ENCODE peak calls at places on chromosomes 12 and 14, in five cellular contexts. N is HepG2, A is A549, K is GM12878, V is GM23338. Z is an unnamed sample.

GRCh38 chr12:47868041-47868440 is 36.8 kb downstream of the VDR start:
- DNase-seq in A (no peak), N (no peak), K (no peak), V (no peak), Z (no peak)

GRCh38 chr14:73263606-73264005 is 26.3 kb downstream of the PAPLN start:
- DNase-seq in K (no peak), V (no peak), N (no peak), A (no peak), Z (no peak)

GRCh38 chr14:68692916-68693771 is 99.7 kb downstream of the ZFP36L1 start:
- DNase-seq in V (no peak), N (no peak), K (no peak), A (no peak), Z (no peak)

GRCh38 chr12:32455607-32456063 is 56.3 kb downstream of the FGD4 start:
- DNase-seq in K (no peak), N (peak), A (peak), V (peak), Z (peak)

GRCh38 chr12:16606936-16607335 is 974 bp upstream of the LMO3 start:
- DNase-seq in K (no peak), V (peak), N (no peak), A (no peak), Z (no peak)

GRCh38 chr12:132111641-132112304 is 32.3 kb downstream of the DDX51 start:
- DNase-seq in V (no peak), N (no peak), A (no peak), K (no peak), Z (no peak)

GRCh38 chr12:32229971-32230606 is 123.4 kb downstream of the BICD1 start:
- DNase-seq in V (no peak), N (no peak), A (no peak), K (no peak), Z (no peak)

GRCh38 chr12:20262131-20262530 is 106.2 kb upstream of the PDE3A start:
- DNase-seq in V (no peak), A (no peak), K (no peak), N (no peak), Z (no peak)

GRCh38 chr12:48882325-48882687 is 16.6 kb upstream of the RND1 start:
- DNase-seq in A (peak), N (no peak), V (peak), K (no peak), Z (no peak)

GRCh38 chr12:62629971-62630739 is 163.5 kb downstream of the MON2 start:
- DNase-seq in K (no peak), A (no peak), N (no peak), V (no peak), Z (no peak)

GRCh38 chr12:62635630-62636029 is 169.0 kb downstream of the MON2 start:
- DNase-seq in V (no peak), K (no peak), N (peak), A (no peak), Z (no peak)

GRCh38 chr12:62629413-62629812 is 162.8 kb downstream of the MON2 start:
- DNase-seq in N (no peak), K (no peak), A (no peak), V (peak), Z (no peak)

GRCh38 chr12:62632521-62632920 is 165.9 kb downstream of the MON2 start:
- DNase-seq in N (peak), A (no peak), V (peak), K (no peak), Z (no peak)

DNA sequence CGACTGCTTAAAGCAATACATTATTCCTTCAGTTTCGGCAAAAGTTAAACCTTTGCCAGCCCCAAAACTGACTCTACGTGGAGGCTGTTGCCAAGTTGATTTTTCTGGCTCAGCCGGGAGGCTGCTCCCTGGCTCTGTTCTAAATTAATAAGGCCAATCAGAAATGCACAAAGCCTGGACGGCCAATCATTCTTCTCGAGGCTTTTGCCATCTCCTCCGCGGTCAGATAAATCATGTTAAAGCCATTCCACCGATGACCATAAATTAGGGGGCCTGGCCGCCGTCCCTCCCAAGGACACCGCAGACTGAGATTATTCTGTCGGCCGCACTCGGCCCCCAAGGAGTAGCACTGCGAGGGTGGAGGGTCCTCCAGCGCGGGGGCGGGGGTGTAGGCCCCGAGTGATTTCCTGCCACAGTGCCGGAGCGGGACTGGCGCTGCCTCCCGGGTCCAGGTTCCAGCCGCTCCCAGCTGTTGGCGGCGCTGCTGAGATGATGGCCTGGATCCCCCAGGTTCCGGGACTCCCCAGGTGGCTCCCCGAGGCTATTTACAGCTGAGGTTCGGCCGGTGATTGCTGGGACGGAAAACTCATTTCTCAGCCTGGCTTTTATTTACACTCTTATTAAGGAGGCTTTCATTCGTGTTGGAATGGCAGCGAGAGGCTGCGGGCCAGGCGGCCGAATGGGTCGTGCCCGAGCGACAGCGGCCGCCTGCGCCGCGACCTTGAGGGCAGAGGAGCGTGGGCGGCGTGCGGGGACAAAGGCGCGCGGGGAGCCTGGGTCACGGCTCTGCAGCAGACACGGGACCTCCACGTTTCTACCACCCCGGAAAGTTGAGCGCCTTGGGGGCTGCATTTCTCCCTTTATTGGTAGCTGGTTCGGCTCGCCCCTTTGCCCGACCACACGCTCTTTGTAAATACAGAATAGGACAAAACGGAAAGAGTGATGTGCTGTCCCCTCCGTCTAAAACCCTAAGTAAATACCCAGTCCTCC is 165.2 kb downstream of the MON2 start:
- DNase-seq in N (peak), V (peak), K (no peak), A (peak), Z (no peak)
- TF ChIP-seq JUNB in N (no peak), V (no peak), K (no peak), A (no peak), Z (no peak)

GRCh38 chr12:2322554-2323120 is 269.9 kb downstream of the CACNA1C start:
- DNase-seq in N (no peak), V (no peak), K (no peak), A (no peak), Z (no peak)

GRCh38 chr12:2319136-2319535 is 266.3 kb downstream of the CACNA1C start:
- DNase-seq in K (no peak), V (no peak), N (no peak), A (no peak), Z (no peak)

GRCh38 chr12:2317819-2318218 is 265.0 kb downstream of the CACNA1C start:
- DNase-seq in N (no peak), K (no peak), A (no peak), V (peak), Z (no peak)

GRCh38 chr12:2318286-2318685 is 265.5 kb downstream of the CACNA1C start:
- DNase-seq in A (no peak), N (no peak), K (no peak), V (no peak), Z (no peak)

GRCh38 chr12:2319747-2320146 is 267.0 kb downstream of the CACNA1C start:
- DNase-seq in K (no peak), N (no peak), A (no peak), V (no peak), Z (no peak)
- TF ChIP-seq JUNB in K (no peak), N (no peak), A (no peak), V (no peak), Z (no peak)

GRCh38 chr12:96015672-96016071 is 19.5 kb upstream of the HAL start:
- DNase-seq in V (peak), N (no peak), A (peak), K (no peak), Z (no peak)
- TF ChIP-seq JUNB in V (no peak), N (no peak), A (no peak), K (no peak), Z (no peak)

DNA sequence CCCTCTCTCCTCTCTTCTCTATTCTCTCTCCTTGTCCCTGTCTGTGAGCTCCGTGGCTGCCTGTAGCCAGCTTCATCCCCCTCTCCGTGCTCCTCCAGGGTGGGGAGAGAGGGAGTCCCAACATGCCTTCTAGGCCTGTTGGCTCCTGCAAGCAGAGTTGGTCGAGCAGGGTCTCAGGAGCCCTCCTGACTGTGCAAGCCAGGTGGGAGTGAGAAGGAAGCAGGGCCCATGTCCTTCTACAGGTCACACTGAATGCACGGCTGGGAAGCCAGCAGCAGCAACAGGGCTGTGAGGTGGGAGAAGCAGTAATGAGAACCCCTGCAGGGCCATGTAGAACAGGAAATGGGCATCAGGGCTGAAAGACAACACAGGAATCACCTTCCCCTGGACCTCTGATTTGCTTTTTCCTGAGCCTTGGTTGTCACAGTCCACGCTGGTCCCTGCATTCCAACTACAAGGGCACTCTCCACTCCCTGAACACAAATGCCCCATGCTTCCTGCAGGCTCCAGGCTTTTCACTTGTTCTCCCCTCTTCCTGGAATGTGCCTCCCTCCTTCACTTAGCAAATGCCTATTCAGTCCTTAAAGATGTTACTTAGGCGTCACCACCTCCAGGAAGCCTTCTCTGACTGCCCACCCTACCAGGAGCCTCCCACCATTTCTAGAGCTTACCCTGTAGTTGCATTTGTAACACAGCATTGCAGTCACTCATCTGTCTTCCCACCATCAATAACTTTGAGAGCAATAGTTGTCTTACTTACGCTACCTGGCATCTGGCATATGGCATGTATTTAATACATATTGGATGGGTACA is 51.2 kb downstream of the TSPAN11 start:
- DNase-seq in K (no peak), N (no peak), A (no peak), V (peak), Z (no peak)
- TF ChIP-seq JUNB in K (no peak), N (no peak), A (no peak), V (no peak), Z (no peak)

GRCh38 chr14:93017341-93017797 is 94.4 kb downstream of the CHGA start:
- DNase-seq in V (no peak), K (no peak), A (no peak), N (no peak), Z (no peak)
- TF ChIP-seq JUNB in V (no peak), K (no peak), A (no peak), N (no peak), Z (no peak)

GRCh38 chr12:53720946-53721345 is 6.3 kb downstream of the CALCOCO1 start:
- DNase-seq in N (no peak), A (no peak), K (no peak), V (no peak), Z (no peak)
- TF ChIP-seq JUNB in N (no peak), A (no peak), K (no peak), V (no peak), Z (no peak)

GRCh38 chr12:68310370-68310769 is 21.8 kb downstream of the MDM1 start:
- DNase-seq in A (no peak), V (no peak), N (no peak), K (no peak), Z (no peak)
- TF ChIP-seq JUNB in A (no peak), V (no peak), N (no peak), K (no peak), Z (no peak)